ENCODE peak calls at places on chromosomes 6 and 20, in four cellular contexts. One of them, this sample, is unnamed.

GRCh38 chr6:22205266-22205665 is 91.6 kb downstream of the PRL start:
- DNase-seq in AG09319: no peak
- DNase-seq in GM04504: no peak
- DNase-seq in cardiac fibroblast: no peak
- DNase-seq in this sample: no peak

GRCh38 chr6:4078830-4079471 is at the start of gene FAM217A:
- DNase-seq in cardiac fibroblast: no peak
- DNase-seq in AG09319: no peak
- DNase-seq in GM04504: no peak
- DNase-seq in this sample: peak

GRCh38 chr6:27280540-27281000 is 31.5 kb downstream of the POM121L2 start:
- DNase-seq in GM04504: no peak
- DNase-seq in AG09319: no peak
- DNase-seq in cardiac fibroblast: no peak
- DNase-seq in this sample: no peak

GRCh38 chr6:6191476-6191875 is 129.0 kb downstream of the F13A1 start:
- DNase-seq in AG09319: no peak
- DNase-seq in GM04504: no peak
- DNase-seq in cardiac fibroblast: no peak
- DNase-seq in this sample: peak

GRCh38 chr20:61135966-61136365 is 116.1 kb upstream of the CDH4 start:
- DNase-seq in GM04504: no peak
- DNase-seq in cardiac fibroblast: no peak
- DNase-seq in AG09319: no peak
- DNase-seq in this sample: no peak

GRCh38 chr6:142374965-142375733 is 73.3 kb downstream of the ADGRG6 start:
- DNase-seq in AG09319: no peak
- DNase-seq in cardiac fibroblast: peak
- DNase-seq in GM04504: peak
- DNase-seq in this sample: no peak

GRCh38 chr6:3456794-3457709 is at the start of gene SLC22A23:
- DNase-seq in AG09319: no peak
- DNase-seq in cardiac fibroblast: peak
- DNase-seq in GM04504: no peak
- DNase-seq in this sample: peak

GRCh38 chr6:111985202-111985731 is 68.6 kb upstream of the CCN6 start:
- DNase-seq in AG09319: no peak
- DNase-seq in GM04504: peak
- DNase-seq in cardiac fibroblast: peak
- DNase-seq in this sample: peak

GRCh38 chr6:148771212-148771601 is 24.4 kb downstream of the UST start:
- DNase-seq in AG09319: no peak
- DNase-seq in GM04504: no peak
- DNase-seq in cardiac fibroblast: no peak
- DNase-seq in this sample: no peak

GRCh38 chr6:168277274-168277669 is 42.3 kb downstream of the DACT2 start:
- DNase-seq in AG09319: no peak
- DNase-seq in GM04504: no peak
- DNase-seq in cardiac fibroblast: no peak
- DNase-seq in this sample: peak

GRCh38 chr6:126312013-126312665 is 27.8 kb upstream of the CENPW start:
- DNase-seq in AG09319: no peak
- DNase-seq in GM04504: no peak
- DNase-seq in cardiac fibroblast: peak
- DNase-seq in this sample: peak

GRCh38 chr6:34051339-34051919 is 94.5 kb downstream of the GRM4 start:
- DNase-seq in GM04504: no peak
- DNase-seq in AG09319: no peak
- DNase-seq in cardiac fibroblast: no peak
- DNase-seq in this sample: no peak